ENCODE peak calls at places on chromosomes 3 and 15, in eight cellular contexts. G, C, W, H, O, X, T and Y are unnamed samples.

GRCh38 chr15:62847900-62848489 is 194.6 kb upstream of the TPM1 start:
- DNase-seq in G (peak; percentile 68), C (peak; percentile 51), W (no peak), H (no peak), O (peak; percentile 50), X (peak; percentile 78), T (peak; percentile 52), Y (peak; percentile 18)

GRCh38 chr3:151537751-151538150 is 76.9 kb upstream of the IGSF10 start:
- DNase-seq in G (peak; percentile 39), C (no peak), W (no peak), H (no peak), O (peak; percentile 58), X (no peak), T (no peak), Y (no peak)

GRCh38 chr15:65033659-65034269 is 4.3 kb upstream of the MTFMT start:
- DNase-seq in G (peak; percentile 68), C (peak; percentile 66), W (no peak), H (peak; percentile 38), O (peak; percentile 68), X (no peak), T (no peak), Y (no peak)

GRCh38 chr3:195263193-195263924 is 7.6 kb downstream of the XXYLT1 start:
- DNase-seq in G (no peak), C (no peak), W (no peak), H (no peak), O (no peak), X (no peak), T (no peak), Y (no peak)

GRCh38 chr15:77030042-77030927 is 35.4 kb downstream of the PSTPIP1 start:
- DNase-seq in G (no peak), C (no peak), W (no peak), H (no peak), O (no peak), X (no peak), T (no peak), Y (no peak)

GRCh38 chr15:59313703-59314332 is 58.9 kb downstream of the MYO1E start:
- DNase-seq in G (peak; percentile 81), C (no peak), W (no peak), H (no peak), O (no peak), X (no peak), T (no peak), Y (peak; percentile 79)

GRCh38 chr3:41117398-41117870 is 81.9 kb upstream of the CTNNB1 start:
- DNase-seq in G (peak; percentile 45), C (peak; percentile 100), W (peak; percentile 95), H (peak; percentile 12), O (peak; percentile 89), X (peak; percentile 64), T (no peak), Y (no peak)

GRCh38 chr3:14415501-14415900 is 13.1 kb downstream of the SLC6A6 start:
- DNase-seq in G (peak; percentile 48), C (no peak), W (no peak), H (peak; percentile 81), O (peak; percentile 51), X (no peak), T (no peak), Y (no peak)

GRCh38 chr3:141900343-141900742 is 23.9 kb downstream of the ATP1B3 start:
- DNase-seq in G (no peak), C (no peak), W (no peak), H (no peak), O (no peak), X (no peak), T (no peak), Y (no peak)

GRCh38 chr3:164521644-164522043 is 556.7 kb downstream of the SI start:
- DNase-seq in G (no peak), C (no peak), W (no peak), H (no peak), O (no peak), X (no peak), T (no peak), Y (no peak)

GRCh38 chr3:34268032-34268760 is 469.8 kb downstream of the PDCD6IP start:
- DNase-seq in G (no peak), C (no peak), W (no peak), H (no peak), O (no peak), X (no peak), T (no peak), Y (no peak)

GRCh38 chr3:35565048-35565447 is 74.3 kb upstream of the ARPP21 start:
- DNase-seq in G (no peak), C (peak; percentile 24), W (no peak), H (no peak), O (no peak), X (no peak), T (no peak), Y (no peak)

GRCh38 chr3:117842086-117842485 is 1132.5 kb downstream of the TUSC7 start:
- DNase-seq in G (no peak), C (no peak), W (no peak), H (no peak), O (no peak), X (no peak), T (no peak), Y (peak; percentile 39)

GRCh38 chr15:99435138-99435695 is 130.6 kb upstream of the MEF2A start:
- DNase-seq in G (no peak), C (no peak), W (no peak), H (no peak), O (no peak), X (no peak), T (no peak), Y (peak; percentile 66)

GRCh38 chr15:57263520-57263919 is 112.8 kb upstream of the CGNL1 start:
- DNase-seq in G (no peak), C (no peak), W (no peak), H (no peak), O (no peak), X (no peak), T (no peak), Y (no peak)

GRCh38 chr3:61872077-61872706 is 310.8 kb downstream of the PTPRG start:
- DNase-seq in G (peak; percentile 70), C (no peak), W (no peak), H (no peak), O (peak; percentile 37), X (no peak), T (no peak), Y (no peak)

GRCh38 chr3:116569611-116570010 is 124.3 kb upstream of the LSAMP start:
- DNase-seq in G (peak; percentile 0), C (no peak), W (no peak), H (no peak), O (no peak), X (no peak), T (no peak), Y (no peak)

GRCh38 chr15:50840520-50840919 is 68.0 kb upstream of the AP4E1 start:
- DNase-seq in G (no peak), C (no peak), W (no peak), H (no peak), O (no peak), X (no peak), T (no peak), Y (no peak)

GRCh38 chr3:101069796-101070195 is 76.6 kb upstream of the ABI3BP start:
- DNase-seq in G (no peak), C (no peak), W (no peak), H (no peak), O (no peak), X (no peak), T (no peak), Y (no peak)

GRCh38 chr3:71875461-71875947 is 90.6 kb upstream of the PROK2 start:
- DNase-seq in G (peak; percentile 73), C (peak; percentile 86), W (peak; percentile 92), H (peak; percentile 29), O (peak; percentile 74), X (peak; percentile 79), T (peak; percentile 24), Y (no peak)

GRCh38 chr3:121752261-121752660 is 2.7 kb upstream of the GOLGB1 start:
- DNase-seq in G (no peak), C (no peak), W (no peak), H (no peak), O (no peak), X (no peak), T (no peak), Y (no peak)

GRCh38 chr15:45263854-45264253 is 11.8 kb downstream of the SLC28A2 start:
- DNase-seq in G (no peak), C (no peak), W (no peak), H (no peak), O (no peak), X (no peak), T (no peak), Y (no peak)

GRCh38 chr3:46110701-46111493 is 83.6 kb upstream of the XCR1 start:
- DNase-seq in G (peak; percentile 93), C (peak; percentile 26), W (no peak), H (no peak), O (peak; percentile 86), X (no peak), T (no peak), Y (peak; percentile 10)

GRCh38 chr3:185788292-185788691 is 36.5 kb downstream of the IGF2BP2 start:
- DNase-seq in G (no peak), C (no peak), W (no peak), H (no peak), O (no peak), X (no peak), T (no peak), Y (no peak)

GRCh38 chr3:141643391-141643790 is 94.7 kb upstream of the RNF7 start:
- DNase-seq in G (peak; percentile 18), C (no peak), W (no peak), H (no peak), O (peak; percentile 44), X (no peak), T (no peak), Y (no peak)

GRCh38 chr3:160885791-160886286 is 129.8 kb downstream of the PPM1L start:
- DNase-seq in G (peak; percentile 75), C (no peak), W (no peak), H (no peak), O (peak; percentile 61), X (peak; percentile 68), T (no peak), Y (no peak)

GRCh38 chr15:52680041-52680391 is 828 bp upstream of the ATOSA start:
- DNase-seq in G (peak; percentile 38), C (peak; percentile 48), W (no peak), H (peak; percentile 56), O (peak; percentile 15), X (no peak), T (no peak), Y (no peak)

GRCh38 chr3:112598731-112599130 is 36.9 kb downstream of the SLC35A5 start:
- DNase-seq in G (no peak), C (no peak), W (no peak), H (no peak), O (no peak), X (no peak), T (no peak), Y (no peak)